ENCODE peak calls at places on chromosomes 5 and 9, in ten cellular contexts. U is GM12878; E is osteoblast; Y is ovary; Z is aorta; T is neural progenitor cell; F is endodermal cell; R is SJSA1; G is CD8-positive, alpha-beta memory T cell; M is cardiac muscle cell. K is an unnamed sample.

GRCh38 chr9:117734523-117735314 is 30.5 kb downstream of the TLR4 start:
- DNase-seq in M (peak; percentile 33), E (peak; percentile 72), R (no peak), U (no peak), F (no peak), G (no peak), Y (no peak), Z (no peak), T (no peak), K (no peak)

GRCh38 chr5:377326-377981 is 55.9 kb downstream of the AHRR start:
- DNase-seq in T (no peak), E (peak; percentile 76), R (peak; percentile 38), U (no peak), G (no peak), F (peak; percentile 36), M (no peak), Y (no peak), Z (peak; percentile 40), K (no peak)

GRCh38 chr9:98128316-98128715 is 9.3 kb upstream of the TRIM14 start:
- DNase-seq in U (no peak), Z (no peak), E (peak; percentile 74), F (no peak), T (no peak), R (no peak), Y (no peak), M (no peak), G (no peak), K (no peak)

GRCh38 chr5:94388773-94389514 is 229.5 kb downstream of the KIAA0825 start:
- DNase-seq in Y (no peak), R (no peak), E (no peak), M (no peak), T (no peak), Z (no peak), F (no peak), G (no peak), U (no peak), K (no peak)

GRCh38 chr5:180802325-180803180 is at the start of gene MGAT1:
- DNase-seq in E (peak; percentile 98), G (peak; percentile 76), Y (peak; percentile 91), T (peak; percentile 92), M (peak; percentile 93), Z (peak; percentile 95), U (no peak), F (peak; percentile 91), R (peak; percentile 89), K (no peak)

GRCh38 chr9:68500457-68501158 is 40.1 kb downstream of the TMEM252 start:
- DNase-seq in Y (no peak), G (no peak), M (peak; percentile 9), Z (no peak), F (no peak), T (no peak), E (peak; percentile 0), U (no peak), R (no peak), K (peak; percentile 43)

GRCh38 chr9:83023151-83023550 is 39.8 kb downstream of the RASEF start:
- DNase-seq in U (no peak), Z (no peak), R (no peak), T (no peak), G (no peak), Y (no peak), E (no peak), M (no peak), F (no peak), K (no peak)

GRCh38 chr5:116600876-116601275 is 26.3 kb upstream of the SEMA6A start:
- DNase-seq in Z (no peak), T (no peak), G (no peak), F (no peak), M (no peak), U (no peak), E (no peak), Y (no peak), R (no peak), K (no peak)

GRCh38 chr5:2998106-2998505 is 246.6 kb upstream of the IRX2 start:
- DNase-seq in Z (no peak), T (no peak), R (no peak), F (no peak), G (no peak), Y (no peak), M (no peak), E (no peak), U (no peak), K (no peak)

GRCh38 chr5:126138475-126139005 is 284.7 kb upstream of the GRAMD2B start:
- DNase-seq in E (peak; percentile 11), Y (no peak), U (no peak), T (peak; percentile 16), G (no peak), F (no peak), R (peak; percentile 60), Z (no peak), M (peak; percentile 45), K (peak; percentile 18)

GRCh38 chr5:1719860-1720259 is 79.8 kb downstream of the MRPL36 start:
- DNase-seq in M (no peak), G (no peak), T (no peak), F (peak; percentile 17), E (no peak), Z (no peak), Y (no peak), U (no peak), R (peak; percentile 14), K (no peak)

GRCh38 chr9:36029765-36030528 is 6.8 kb upstream of the RECK start:
- DNase-seq in R (no peak), U (no peak), Y (no peak), M (peak; percentile 96), G (no peak), Z (no peak), E (peak; percentile 68), T (no peak), F (no peak), K (peak; percentile 25)

GRCh38 chr9:101480386-101480785 is 44.8 kb upstream of the ALDOB start:
- DNase-seq in M (no peak), Z (no peak), U (no peak), E (no peak), G (no peak), Y (no peak), R (no peak), T (no peak), F (no peak), K (no peak)

GRCh38 chr9:108743901-108744371 is 111.8 kb downstream of the ACTL7B start:
- DNase-seq in M (no peak), E (no peak), Y (no peak), G (no peak), Z (no peak), F (peak; percentile 52), R (no peak), U (no peak), T (peak; percentile 73), K (no peak)

GRCh38 chr5:154758501-154758900 is 3.3 kb downstream of the LARP1 start:
- DNase-seq in R (no peak), G (no peak), T (no peak), U (no peak), Y (no peak), E (no peak), Z (no peak), F (no peak), M (no peak), K (no peak)
- H3K4me3 ChIP-seq in R (peak overlapping the region; percentile 5), G (peak overlapping the region; percentile 49), T (peak overlapping the region; percentile 96), U (peak overlapping the region; percentile 70), Y (peak overlapping the region; percentile 14), E (peak overlapping the region; percentile 55), Z (peak overlapping the region; percentile 10), F (peak overlapping the region; percentile 82), M (no peak overlapping the region), K (peak overlapping the region; percentile 42)

GRCh38 chr5:157566902-157567489 is 8.6 kb downstream of the ADAM19 start:
- DNase-seq in Z (no peak), R (no peak), G (no peak), M (no peak), E (no peak), T (no peak), Y (no peak), F (peak; percentile 15), U (no peak), K (no peak)
- H3K4me1 ChIP-seq in Z (peaks cover 3% of the 10 kb centered on the region), R (peaks cover 44% of the 10 kb centered on the region), G (peaks cover 15% of the 10 kb centered on the region), M (peaks cover 20% of the 10 kb centered on the region), E (peaks cover 33% of the 10 kb centered on the region), T (peaks cover 19% of the 10 kb centered on the region), Y (peaks cover 9% of the 10 kb centered on the region), F (peaks cover 26% of the 10 kb centered on the region), U (peaks cover 22% of the 10 kb centered on the region), K (no peaks in the 10 kb centered on the region)

DNA sequence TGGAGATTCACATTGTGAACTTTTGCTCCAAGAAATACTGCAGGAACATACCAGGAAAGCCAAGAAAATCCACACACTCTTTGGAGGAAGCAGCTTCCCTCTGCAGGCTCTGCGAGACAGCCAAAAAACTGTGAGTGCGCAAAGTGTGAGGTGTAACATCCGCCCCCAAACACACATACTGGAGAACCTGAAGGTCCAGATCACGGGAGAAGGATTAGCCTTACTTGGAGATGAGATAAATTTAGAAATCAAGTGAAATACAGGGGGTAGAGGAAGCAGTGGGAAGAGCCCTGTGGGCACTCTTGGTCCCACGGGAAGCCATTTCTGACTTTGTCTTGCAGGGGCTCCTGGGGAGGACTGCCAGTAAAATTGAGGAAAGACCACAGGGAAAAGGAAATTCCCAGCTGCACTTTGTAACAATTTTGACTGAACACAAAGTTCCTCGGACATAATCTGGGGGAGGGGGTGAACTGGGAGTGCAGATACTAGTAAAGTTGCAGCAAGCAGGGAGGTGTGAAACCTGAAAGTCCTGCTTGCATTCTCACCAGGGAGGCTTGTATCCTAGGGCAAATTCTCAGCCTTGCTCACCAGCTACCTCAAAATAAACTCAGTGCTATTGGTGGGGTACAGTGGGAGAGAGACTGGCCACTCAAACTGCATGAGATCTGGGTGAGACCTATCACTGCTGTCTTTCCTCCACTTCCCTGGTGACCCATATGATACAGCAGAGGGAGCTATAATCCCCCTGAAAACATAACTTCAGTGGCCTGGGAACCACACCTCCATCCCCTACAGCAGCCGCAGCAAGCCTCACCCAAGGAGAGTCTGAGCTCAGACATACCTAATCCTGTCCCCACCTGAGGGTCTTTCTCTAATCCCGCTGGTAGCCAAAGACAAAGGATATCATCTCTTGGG is 109.1 kb downstream of the ALDH1A1 start:
- DNase-seq in F (peak; percentile 84), G (no peak), U (no peak), Z (no peak), R (no peak), Y (no peak), T (no peak), E (no peak), M (peak; percentile 33), K (no peak)
- H3K4me3 ChIP-seq in F (no peak overlapping the region), G (no peak overlapping the region), U (no peak overlapping the region), Z (no peak overlapping the region), R (no peak overlapping the region), Y (no peak overlapping the region), T (no peak overlapping the region), E (no peak overlapping the region), M (no peak overlapping the region), K (no peak overlapping the region)

GRCh38 chr5:179265529-179266290 is 79.6 kb downstream of the ADAMTS2 start:
- DNase-seq in M (peak; percentile 100), Z (peak; percentile 97), G (no peak), E (peak; percentile 99), R (peak; percentile 72), T (peak; percentile 51), Y (peak; percentile 97), F (peak; percentile 67), U (no peak), K (no peak)
- H3K4me1 ChIP-seq in M (no peaks in the 10 kb centered on the region), Z (no peaks in the 10 kb centered on the region), G (no peaks in the 10 kb centered on the region), E (peaks cover 59% of the 10 kb centered on the region), R (peaks cover 17% of the 10 kb centered on the region), T (peaks cover 15% of the 10 kb centered on the region), Y (peaks cover 47% of the 10 kb centered on the region), F (peaks cover 3% of the 10 kb centered on the region), U (no peaks in the 10 kb centered on the region), K (no peaks in the 10 kb centered on the region)

DNA sequence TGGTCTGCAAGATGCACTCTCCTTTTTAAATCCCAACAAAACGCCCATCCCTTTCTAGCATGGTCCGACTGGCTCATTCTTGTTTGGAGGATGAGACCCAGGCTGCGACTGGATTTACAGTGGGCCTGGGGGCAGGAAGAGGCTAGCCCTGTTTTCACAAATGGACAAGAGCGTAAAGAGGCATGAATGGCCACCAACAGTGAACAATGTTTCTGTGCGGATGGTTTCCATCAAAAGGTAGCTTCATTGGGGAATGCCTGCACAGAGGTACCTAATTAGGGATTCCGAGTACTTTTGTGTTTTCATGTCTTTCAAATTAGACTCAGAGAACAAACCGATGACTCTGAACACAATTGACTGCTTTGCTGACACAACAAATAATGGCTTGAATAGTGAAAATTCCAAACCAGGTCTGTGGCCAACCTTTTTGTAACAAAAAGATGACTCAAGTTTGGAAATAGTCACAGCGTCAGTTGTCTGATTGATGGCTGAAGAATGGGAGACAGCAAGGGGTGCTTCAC is 208.3 kb upstream of the S1PR3 start:
- DNase-seq in G (no peak), R (peak; percentile 55), U (no peak), Y (no peak), M (no peak), E (no peak), T (peak; percentile 93), Z (no peak), F (no peak), K (no peak)
- H3K4me3 ChIP-seq in G (no peak overlapping the region), R (no peak overlapping the region), U (no peak overlapping the region), Y (no peak overlapping the region), M (no peak overlapping the region), E (no peak overlapping the region), T (peak overlapping the region; percentile 18), Z (no peak overlapping the region), F (no peak overlapping the region), K (no peak overlapping the region)